ENCODE peak calls at places on chromosome 12, in six cellular contexts. L is nephron progenitor cell, X is fibroblast of mammary gland, U is neural crest cell, J is BJ, N is left ventricle myocardium inferior. R is an unnamed sample.

GRCh38 chr12:123897221-123897620 is 75.4 kb downstream of the CCDC92 start:
- DNase-seq in L (no peak), X (peak), U (no peak), J (peak), N (no peak), R (peak)

GRCh38 chr12:19630536-19630935 is 191.2 kb downstream of the AEBP2 start:
- DNase-seq in L (no peak), X (no peak), U (no peak), J (no peak), N (no peak), R (no peak)

GRCh38 chr12:71160585-71160984 is 2.8 kb upstream of the TSPAN8 start:
- DNase-seq in L (no peak), X (peak), U (no peak), J (no peak), N (no peak), R (peak)

GRCh38 chr12:68240079-68240478 is 13.3 kb downstream of the IL22 start:
- DNase-seq in L (no peak), X (peak), U (no peak), J (peak), N (no peak), R (peak)

GRCh38 chr12:121156365-121156764 is 23.7 kb downstream of the P2RX7 start:
- DNase-seq in L (no peak), X (no peak), U (no peak), J (no peak), N (no peak), R (no peak)

GRCh38 chr12:50677858-50678257 is 86.0 kb upstream of the ATF1 start:
- DNase-seq in L (no peak), X (peak), U (no peak), J (peak), N (no peak), R (peak)

GRCh38 chr12:121653999-121654398 is 15.5 kb downstream of the MORN3 start:
- DNase-seq in L (no peak), X (no peak), U (no peak), J (no peak), N (no peak), R (no peak)

GRCh38 chr12:3715999-3716398 is 36.9 kb downstream of the CRACR2A start:
- DNase-seq in L (no peak), X (no peak), U (no peak), J (no peak), N (no peak), R (no peak)

GRCh38 chr12:117743746-117744145 is 225.0 kb downstream of the KSR2 start:
- DNase-seq in L (no peak), X (no peak), U (no peak), J (no peak), N (no peak), R (no peak)

GRCh38 chr12:6592087-6592486 is 15.1 kb downstream of the CHD4 start:
- DNase-seq in L (no peak), X (no peak), U (no peak), J (no peak), N (no peak), R (no peak)

GRCh38 chr12:69129564-69129963 is 109.8 kb upstream of the CPSF6 start:
- DNase-seq in L (no peak), X (peak), U (no peak), J (no peak), N (no peak), R (no peak)

GRCh38 chr12:105253882-105254513 is 18.0 kb upstream of the APPL2 start:
- DNase-seq in L (no peak), X (peak), U (no peak), J (peak), N (no peak), R (peak)

GRCh38 chr12:53052419-53053222 is 2.8 kb downstream of the TNS2 start:
- DNase-seq in L (no peak), X (peak), U (no peak), J (no peak), N (peak), R (peak)

GRCh38 chr12:50925920-50926319 is 26.4 kb upstream of the HIGD1C start:
- DNase-seq in L (no peak), X (no peak), U (no peak), J (no peak), N (no peak), R (no peak)

GRCh38 chr12:107319536-107320030 is 226.2 kb upstream of the CRY1 start:
- DNase-seq in L (peak), X (no peak), U (no peak), J (no peak), N (no peak), R (no peak)

GRCh38 chr12:13342971-13343370 is 146.4 kb downstream of the EMP1 start:
- DNase-seq in L (no peak), X (peak), U (no peak), J (no peak), N (no peak), R (peak)

GRCh38 chr12:46480724-46481123 is 108.2 kb upstream of the SLC38A2 start:
- DNase-seq in L (no peak), X (no peak), U (no peak), J (no peak), N (no peak), R (peak)

GRCh38 chr12:103855036-103855712 is 14.1 kb upstream of the NT5DC3 start:
- DNase-seq in L (no peak), X (peak), U (no peak), J (no peak), N (no peak), R (peak)

GRCh38 chr12:39406257-39406656 is 36.7 kb downstream of the KIF21A start:
- DNase-seq in L (no peak), X (no peak), U (no peak), J (no peak), N (no peak), R (no peak)

GRCh38 chr12:121724930-121725329 is 12.4 kb downstream of the TMEM120B start:
- DNase-seq in L (no peak), X (no peak), U (no peak), J (no peak), N (no peak), R (no peak)

GRCh38 chr12:117012189-117012805 is 86.9 kb downstream of the TESC start:
- DNase-seq in L (no peak), X (peak), U (no peak), J (peak), N (no peak), R (peak)

GRCh38 chr12:6620137-6620884 is 13.1 kb upstream of the CHD4 start:
- DNase-seq in L (peak), X (peak), U (peak), J (no peak), N (no peak), R (peak)

GRCh38 chr12:29223431-29223830 is 74.4 kb downstream of the FAR2 start:
- DNase-seq in L (no peak), X (no peak), U (no peak), J (no peak), N (no peak), R (no peak)

GRCh38 chr12:112103758-112104504 is 4.7 kb downstream of the NAA25 start:
- DNase-seq in L (no peak), X (no peak), U (no peak), J (no peak), N (no peak), R (no peak)

GRCh38 chr12:107568718-107569117 is 116.9 kb upstream of the PWP1 start:
- DNase-seq in L (no peak), X (peak), U (no peak), J (no peak), N (no peak), R (peak)

GRCh38 chr12:56151672-56152131 is 685 bp upstream of the MYL6B start:
- DNase-seq in L (peak), X (peak), U (no peak), J (no peak), N (no peak), R (no peak)

GRCh38 chr12:76266797-76267196 is 81.4 kb downstream of the BBS10 start:
- DNase-seq in L (no peak), X (peak), U (no peak), J (peak), N (peak), R (peak)

GRCh38 chr12:94211011-94211410 is 62.6 kb downstream of the PLXNC1 start:
- DNase-seq in L (no peak), X (no peak), U (no peak), J (no peak), N (no peak), R (no peak)

GRCh38 chr12:100348657-100349454 is 8.0 kb upstream of the SLC17A8 start:
- DNase-seq in L (no peak), X (peak), U (no peak), J (no peak), N (no peak), R (peak)

GRCh38 chr12:114529956-114530355 is 124.0 kb upstream of the TBX5 start:
- DNase-seq in L (no peak), X (no peak), U (no peak), J (no peak), N (no peak), R (peak)

GRCh38 chr12:4290011-4290790 is 16.6 kb downstream of the CCND2 start:
- DNase-seq in L (no peak), X (no peak), U (no peak), J (no peak), N (no peak), R (no peak)

GRCh38 chr12:1575287-1575798 is 19.0 kb downstream of the FBXL14 start:
- DNase-seq in L (no peak), X (peak), U (no peak), J (no peak), N (no peak), R (peak)

GRCh38 chr12:128069359-128069997 is 197.5 kb upstream of the TMEM132C start:
- DNase-seq in L (peak), X (peak), U (peak), J (peak), N (no peak), R (peak)

GRCh38 chr12:90653051-90653450 is 301.9 kb downstream of the CCER1 start:
- DNase-seq in L (no peak), X (peak), U (no peak), J (no peak), N (no peak), R (peak)

GRCh38 chr12:115922952-115923564 is 354.4 kb downstream of the MED13L start:
- DNase-seq in L (no peak), X (peak), U (no peak), J (no peak), N (no peak), R (peak)
- TF ChIP-seq CTCF in L (no peak), X (peak), U (peak), J (no peak), N (no peak), R (peak)

GRCh38 chr12:48003226-48004038 is 844 bp downstream of the COL2A1 start:
- DNase-seq in L (peak), X (no peak), U (peak), J (no peak), N (no peak), R (peak)
- TF ChIP-seq CTCF in L (no peak), X (no peak), U (no peak), J (no peak), N (no peak), R (no peak)

GRCh38 chr12:48199784-48200198 is 3.3 kb downstream of the OR10AD1 start:
- DNase-seq in L (no peak), X (peak), U (no peak), J (no peak), N (no peak), R (peak)

GRCh38 chr12:48197967-48198618 is 5.0 kb downstream of the OR10AD1 start:
- DNase-seq in L (peak), X (peak), U (peak), J (peak), N (peak), R (peak)

GRCh38 chr12:48198619-48198973 is 4.5 kb downstream of the OR10AD1 start:
- DNase-seq in L (peak), X (no peak), U (no peak), J (no peak), N (peak), R (no peak)

GRCh38 chr12:48198985-48199384 is 4.1 kb downstream of the OR10AD1 start:
- DNase-seq in L (no peak), X (no peak), U (no peak), J (no peak), N (no peak), R (no peak)

DNA sequence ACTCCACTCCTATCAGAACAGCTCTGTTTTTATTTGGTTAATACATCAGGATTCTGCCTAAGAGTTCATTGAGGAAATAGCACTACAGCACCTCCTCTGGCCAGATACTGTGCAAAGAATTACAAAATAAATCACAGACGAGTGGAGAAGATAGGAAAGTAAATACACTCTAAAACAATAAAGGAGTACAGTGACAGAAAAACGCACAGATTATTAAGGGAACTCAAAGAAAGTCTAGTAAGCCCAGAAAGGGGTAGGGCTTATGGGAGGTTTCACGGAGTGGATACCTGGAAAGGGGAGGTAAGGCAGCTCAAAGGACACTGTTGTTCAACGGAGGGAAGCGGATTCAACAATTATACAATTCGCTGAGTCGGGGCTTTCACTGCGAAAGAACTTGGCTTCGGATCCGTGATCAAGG is 5.5 kb downstream of the OR10AD1 start:
- DNase-seq in L (no peak), X (peak), U (peak), J (no peak), N (no peak), R (peak)
- TF ChIP-seq CTCF in L (no peak), X (peak), U (peak), J (peak), N (peak), R (peak)

GRCh38 chr12:22667122-22667521 is 42.2 kb downstream of the ETNK1 start:
- DNase-seq in L (no peak), X (no peak), U (no peak), J (no peak), N (no peak), R (no peak)

GRCh38 chr12:22665476-22665875 is 40.5 kb downstream of the ETNK1 start:
- DNase-seq in L (no peak), X (no peak), U (no peak), J (no peak), N (no peak), R (no peak)

GRCh38 chr12:22668441-22668840 is 43.5 kb downstream of the ETNK1 start:
- DNase-seq in L (no peak), X (no peak), U (no peak), J (no peak), N (no peak), R (no peak)

GRCh38 chr12:22672951-22673350 is 48.0 kb downstream of the ETNK1 start:
- DNase-seq in L (no peak), X (peak), U (no peak), J (peak), N (no peak), R (peak)

GRCh38 chr12:22670762-22671161 is 45.8 kb downstream of the ETNK1 start:
- DNase-seq in L (no peak), X (peak), U (no peak), J (no peak), N (no peak), R (peak)
- TF ChIP-seq CTCF in L (no peak), X (peak), U (peak), J (peak), N (peak), R (peak)

R was measured in fibroblast of the aortic adventitia.